ENCODE peak calls at places on chromosomes 2 and 18, in six cellular contexts. Z is gastrocnemius medialis, J is cardiac muscle cell, D is fibroblast of lung, W is GM06990, O is prostate gland. T is an unnamed sample.

GRCh38 chr2:238509151-238509820 is 82.6 kb downstream of the ASB1 start:
- DNase-seq in D (peak), O (no peak), Z (no peak), W (no peak), J (peak), T (no peak)

GRCh38 chr2:195674491-195675226 is 17.6 kb downstream of the SLC39A10 start:
- DNase-seq in Z (no peak), W (no peak), J (peak), O (no peak), D (peak), T (no peak)

GRCh38 chr2:64145760-64146159 is 1.5 kb upstream of the PELI1 start:
- DNase-seq in O (no peak), J (no peak), W (no peak), D (no peak), Z (no peak), T (no peak)

GRCh38 chr2:14516844-14517243 is 115.7 kb upstream of the LRATD1 start:
- DNase-seq in W (peak), O (no peak), J (no peak), D (peak), Z (no peak), T (no peak)

GRCh38 chr2:231613655-231614558 is 21.2 kb downstream of the TEX44 start:
- DNase-seq in D (peak), W (peak), J (peak), Z (peak), O (peak), T (peak)

GRCh38 chr2:133312335-133312734 is 255.9 kb downstream of the NCKAP5 start:
- DNase-seq in O (no peak), J (no peak), W (no peak), D (no peak), Z (no peak), T (no peak)

GRCh38 chr2:216742411-216742810 is 47.1 kb upstream of the IGFBP5 start:
- DNase-seq in W (no peak), J (peak), Z (peak), D (peak), O (no peak), T (no peak)

GRCh38 chr2:86383844-86384243 is 46.4 kb upstream of the REEP1 start:
- DNase-seq in O (no peak), D (peak), W (no peak), Z (no peak), J (peak), T (no peak)

GRCh38 chr2:26691881-26692813 is at the start of gene KCNK3:
- DNase-seq in O (peak), W (no peak), D (peak), J (peak), Z (no peak), T (no peak)

GRCh38 chr18:5972298-5972697 is 77.0 kb upstream of the TMEM200C start:
- DNase-seq in Z (no peak), O (no peak), D (no peak), J (no peak), W (no peak), T (no peak)

GRCh38 chr2:158746488-158746887 is 48.6 kb upstream of the DAPL1 start:
- DNase-seq in J (no peak), Z (no peak), W (no peak), D (no peak), O (no peak), T (no peak)

GRCh38 chr2:37774976-37775907 is 103.8 kb upstream of the CDC42EP3 start:
- DNase-seq in Z (no peak), D (peak), W (no peak), J (no peak), O (peak), T (no peak)

GRCh38 chr2:121356058-121356640 is 71.1 kb upstream of the TFCP2L1 start:
- DNase-seq in W (no peak), J (peak), O (peak), Z (no peak), D (peak), T (peak)

GRCh38 chr18:56799756-56800155 is 148.6 kb downstream of the WDR7 start:
- DNase-seq in J (peak), W (no peak), O (no peak), D (peak), Z (no peak), T (no peak)

GRCh38 chr2:10920764-10921468 is 9.2 kb downstream of the KCNF1 start:
- DNase-seq in Z (no peak), D (no peak), O (no peak), J (no peak), W (no peak), T (no peak)

GRCh38 chr18:35508746-35509338 is 11.1 kb upstream of the INO80C start:
- DNase-seq in Z (no peak), W (no peak), J (no peak), D (no peak), O (no peak), T (no peak)

GRCh38 chr2:165635532-165635931 is 158.5 kb downstream of the GALNT3 start:
- DNase-seq in Z (no peak), D (no peak), O (no peak), W (no peak), J (no peak), T (no peak)

GRCh38 chr2:98608118-98608961 is at the start of the genes COA5 and UNC50:
- DNase-seq in W (peak), D (peak), Z (peak), O (peak), J (peak), T (peak)

GRCh38 chr2:196170681-196171247 is 614 bp downstream of the STK17B start:
- DNase-seq in O (peak), Z (no peak), D (peak), W (peak), J (peak), T (no peak)

GRCh38 chr2:128302011-128302743 is 16.5 kb downstream of the HS6ST1 start:
- DNase-seq in J (no peak), D (no peak), Z (no peak), O (no peak), W (no peak), T (no peak)

GRCh38 chr2:152648336-152648735 is 68.9 kb downstream of the PRPF40A start:
- DNase-seq in J (peak), O (no peak), Z (no peak), D (peak), W (no peak), T (no peak)

GRCh38 chr2:232624554-232624842 is 8.9 kb upstream of the EFHD1 start:
- DNase-seq in W (no peak), Z (no peak), O (no peak), D (no peak), J (no peak), T (no peak)

GRCh38 chr2:100902833-100903405 is 83.0 kb downstream of the NPAS2 start:
- DNase-seq in D (peak), Z (no peak), J (peak), W (no peak), O (no peak), T (no peak)

GRCh38 chr2:38733300-38733971 is 17.7 kb downstream of the SRSF7 start:
- DNase-seq in O (no peak), Z (no peak), J (no peak), D (no peak), W (no peak), T (no peak)

GRCh38 chr2:190088917-190089316 is 26.4 kb upstream of the MSTN start:
- DNase-seq in J (peak), Z (peak), W (no peak), O (peak), D (peak), T (peak)

GRCh38 chr2:227267406-227268115 is 57.5 kb upstream of the MFF start:
- DNase-seq in O (peak), Z (peak), D (peak), J (peak), W (no peak), T (no peak)

GRCh38 chr18:57190026-57190425 is 43.1 kb downstream of the BOD1L2 start:
- DNase-seq in W (no peak), Z (no peak), O (no peak), D (no peak), J (no peak), T (no peak)

GRCh38 chr2:204842731-204843490 is 297.6 kb downstream of the PARD3B start:
- DNase-seq in O (no peak), Z (peak), W (no peak), J (peak), D (peak), T (peak)

GRCh38 chr18:31424383-31424988 is 23.1 kb upstream of the DSG3 start:
- DNase-seq in D (peak), W (no peak), J (peak), Z (no peak), O (no peak), T (no peak)

GRCh38 chr18:57437433-57437781 is 2.2 kb downstream of the ONECUT2 start:
- DNase-seq in D (no peak), J (no peak), W (no peak), Z (no peak), O (no peak), T (no peak)

GRCh38 chr2:216710531-216711282 is 15.4 kb upstream of the IGFBP5 start:
- DNase-seq in J (no peak), W (no peak), O (no peak), Z (no peak), D (peak), T (peak)

GRCh38 chr2:47675196-47675825 is 107.6 kb upstream of the MSH6 start:
- DNase-seq in J (no peak), Z (no peak), W (no peak), O (no peak), D (no peak), T (no peak)

GRCh38 chr18:78423776-78424175 is 555.8 kb upstream of the SALL3 start:
- DNase-seq in Z (no peak), W (no peak), J (no peak), D (no peak), O (no peak), T (no peak)
- H3K4me3 ChIP-seq in Z (no peak), W (no peak), J (no peak), D (no peak), O (no peak), T (no peak)

GRCh38 chr2:54962511-54962910 is 87.7 kb downstream of the RTN4 start:
- DNase-seq in W (no peak), J (no peak), D (no peak), Z (no peak), O (no peak), T (no peak)
- TF ChIP-seq CTCF in W (no peak), J (no peak), D (no peak), Z (no peak), O (no peak), T (no peak)

GRCh38 chr18:48946329-48946835 is 4.4 kb downstream of the SMAD7 start:
- DNase-seq in D (peak), O (no peak), J (peak), W (no peak), Z (no peak), T (no peak)
- H3K4me3 ChIP-seq in D (peak), O (no peak), J (peak), W (peak), Z (no peak), T (peak)

GRCh38 chr2:180180511-180180910 is 173.4 kb upstream of the CWC22 start:
- DNase-seq in O (no peak), J (no peak), D (no peak), Z (no peak), W (no peak), T (no peak)

GRCh38 chr2:180169474-180169873 is 162.4 kb upstream of the CWC22 start:
- DNase-seq in Z (no peak), D (no peak), O (no peak), J (no peak), W (no peak), T (no peak)

GRCh38 chr2:180177534-180177933 is 170.4 kb upstream of the CWC22 start:
- DNase-seq in J (no peak), D (no peak), W (no peak), Z (no peak), O (no peak), T (no peak)

GRCh38 chr2:180175736-180176135 is 168.6 kb upstream of the CWC22 start:
- DNase-seq in W (no peak), Z (no peak), O (no peak), D (no peak), J (no peak), T (no peak)

DNA sequence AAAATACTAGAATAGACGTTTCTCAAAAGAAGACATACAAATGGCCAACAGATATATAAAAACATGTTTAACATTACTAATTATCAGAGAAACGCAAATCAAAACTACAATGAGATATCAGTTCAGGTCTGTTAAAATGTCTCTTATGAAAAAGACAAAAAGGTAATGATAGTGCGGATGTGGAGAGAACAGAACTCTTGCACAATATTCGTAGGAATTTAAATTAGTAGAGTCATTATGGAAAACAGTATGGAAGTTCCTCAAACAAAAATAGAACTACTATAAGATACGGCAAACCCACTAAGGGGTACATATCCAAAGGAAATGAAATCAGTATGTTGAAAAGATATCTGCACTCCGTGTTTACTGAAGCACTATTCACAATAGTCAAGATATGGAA is 167.5 kb upstream of the CWC22 start:
- DNase-seq in J (no peak), W (no peak), D (no peak), O (no peak), Z (no peak), T (no peak)
- TF ChIP-seq CTCF in J (no peak), W (no peak), D (no peak), O (no peak), Z (no peak), T (no peak)

T was measured in retinal pigment epithelial cell.